ENCODE peak calls at places on chromosomes 5 and 9, in nine cellular contexts. R, T, K, Y, U, P, S, J and C are unnamed samples.

GRCh38 chr5:142931896-142932686 is 161.9 kb downstream of the ARHGAP26 start:
- DNase-seq in R (no peak), T (no peak), K (no peak), Y (peak), U (no peak), P (no peak), S (peak), J (no peak), C (no peak)

GRCh38 chr5:178288373-178289368 is 56.1 kb upstream of the PHYKPL start:
- DNase-seq in R (no peak), T (peak), K (peak), Y (no peak), U (no peak), P (no peak), S (no peak), J (no peak), C (no peak)

GRCh38 chr5:149268928-149269557 is 2.6 kb upstream of the AFAP1L1 start:
- DNase-seq in R (peak), T (peak), K (peak), Y (no peak), U (peak), P (peak), S (peak), J (no peak), C (no peak)

GRCh38 chr5:151222054-151222768 is 1.7 kb downstream of the CCDC69 start:
- DNase-seq in R (no peak), T (no peak), K (no peak), Y (no peak), U (no peak), P (no peak), S (no peak), J (no peak), C (no peak)

GRCh38 chr9:109739760-109740159 is 40.2 kb upstream of the PALM2AKAP2 start:
- DNase-seq in R (no peak), T (peak), K (no peak), Y (no peak), U (no peak), P (no peak), S (no peak), J (no peak), C (no peak)

GRCh38 chr9:114300153-114300845 is 22.6 kb upstream of the ORM1 start:
- DNase-seq in R (no peak), T (no peak), K (no peak), Y (no peak), U (no peak), P (no peak), S (no peak), J (no peak), C (no peak)

GRCh38 chr9:7402704-7403389 is 396.7 kb downstream of the DMAC1 start:
- DNase-seq in R (peak), T (no peak), K (peak), Y (no peak), U (no peak), P (no peak), S (peak), J (no peak), C (no peak)

GRCh38 chr5:115456539-115456938 is 88.0 kb downstream of the FEM1C start:
- DNase-seq in R (no peak), T (no peak), K (no peak), Y (no peak), U (no peak), P (no peak), S (no peak), J (no peak), C (no peak)

GRCh38 chr5:25701936-25702335 is 1057.2 kb upstream of the CDH10 start:
- DNase-seq in R (no peak), T (no peak), K (no peak), Y (no peak), U (no peak), P (no peak), S (no peak), J (no peak), C (no peak)

GRCh38 chr5:54774281-54775171 is 210.9 kb downstream of the ESM1 start:
- DNase-seq in R (no peak), T (peak), K (no peak), Y (peak), U (peak), P (no peak), S (peak), J (peak), C (no peak)

GRCh38 chr5:14685757-14686156 is 21.2 kb downstream of the OTULIN start:
- DNase-seq in R (peak), T (peak), K (peak), Y (no peak), U (peak), P (peak), S (peak), J (peak), C (no peak)

GRCh38 chr5:40441733-40442132 is 238.0 kb upstream of the PTGER4 start:
- DNase-seq in R (no peak), T (peak), K (peak), Y (no peak), U (no peak), P (no peak), S (no peak), J (no peak), C (no peak)

GRCh38 chr9:30065888-30066287 is 2318.6 kb upstream of the ACO1 start:
- DNase-seq in R (no peak), T (no peak), K (peak), Y (no peak), U (no peak), P (no peak), S (no peak), J (no peak), C (no peak)

GRCh38 chr9:89903076-89903475 is 298.3 kb downstream of the GADD45G start:
- DNase-seq in R (no peak), T (no peak), K (no peak), Y (peak), U (no peak), P (no peak), S (no peak), J (no peak), C (no peak)

GRCh38 chr5:176727528-176727900 is 80.2 kb downstream of the TSPAN17 start:
- DNase-seq in R (no peak), T (no peak), K (no peak), Y (no peak), U (no peak), P (no peak), S (no peak), J (no peak), C (no peak)

GRCh38 chr5:176728810-176729209 is 81.5 kb downstream of the TSPAN17 start:
- DNase-seq in R (no peak), T (no peak), K (no peak), Y (no peak), U (no peak), P (no peak), S (no peak), J (no peak), C (no peak)

GRCh38 chr5:176726746-176727527 is 79.7 kb downstream of the TSPAN17 start:
- DNase-seq in R (no peak), T (no peak), K (no peak), Y (no peak), U (no peak), P (no peak), S (no peak), J (no peak), C (no peak)

GRCh38 chr5:176725521-176725920 is 78.2 kb downstream of the TSPAN17 start:
- DNase-seq in R (no peak), T (no peak), K (no peak), Y (no peak), U (no peak), P (no peak), S (no peak), J (no peak), C (no peak)

DNA sequence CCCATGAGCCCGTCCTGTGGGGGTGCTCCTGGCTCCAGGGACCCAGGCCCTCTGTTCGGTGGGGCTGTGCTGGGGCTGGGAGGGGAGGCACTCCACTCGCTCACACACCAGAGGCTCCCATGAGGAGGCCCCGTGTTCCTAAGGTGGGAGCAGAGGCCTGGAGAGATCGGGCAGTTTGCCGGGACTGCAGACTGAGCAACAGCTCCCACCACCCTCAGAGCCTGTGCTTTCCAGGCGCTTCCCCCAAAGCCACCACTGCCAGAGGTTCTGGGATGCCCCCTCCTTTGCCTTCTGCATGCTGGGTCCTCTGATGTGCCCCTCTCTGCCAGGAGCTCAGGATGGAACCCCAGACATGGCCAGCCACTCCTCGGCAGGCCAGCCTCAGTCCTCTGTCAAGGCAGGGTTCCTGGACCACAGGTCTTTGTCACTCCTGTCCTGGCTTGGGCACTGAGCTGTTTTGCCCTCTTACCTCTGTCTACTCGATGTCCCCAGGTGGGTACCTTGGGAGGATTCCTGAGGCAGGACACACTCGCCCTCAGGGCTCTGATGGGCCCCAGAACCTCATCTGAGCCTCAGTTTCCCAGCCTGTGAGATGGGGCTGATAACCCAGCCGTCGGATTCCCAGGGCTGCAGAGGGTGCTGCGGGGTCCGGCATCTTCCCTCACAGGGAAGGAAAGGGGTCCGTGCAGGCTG is 80.8 kb downstream of the TSPAN17 start:
- DNase-seq in R (no peak), T (no peak), K (no peak), Y (no peak), U (no peak), P (no peak), S (no peak), J (no peak), C (no peak)
- TF ChIP-seq CTCF in R (no peak), T (no peak), K (no peak), Y (no peak), U (no peak), P (no peak), S (no peak), J (no peak), C (no peak)

GRCh38 chr5:141084487-141084989 is 9.9 kb upstream of the PCDHB2 start:
- DNase-seq in R (peak), T (peak), K (peak), Y (peak), U (peak), P (peak), S (peak), J (peak), C (no peak)
- H3K4me3 ChIP-seq in R (no peak), T (peak), K (no peak), Y (peak), U (peak), P (no peak), S (peak), J (peak), C (peak)

DNA sequence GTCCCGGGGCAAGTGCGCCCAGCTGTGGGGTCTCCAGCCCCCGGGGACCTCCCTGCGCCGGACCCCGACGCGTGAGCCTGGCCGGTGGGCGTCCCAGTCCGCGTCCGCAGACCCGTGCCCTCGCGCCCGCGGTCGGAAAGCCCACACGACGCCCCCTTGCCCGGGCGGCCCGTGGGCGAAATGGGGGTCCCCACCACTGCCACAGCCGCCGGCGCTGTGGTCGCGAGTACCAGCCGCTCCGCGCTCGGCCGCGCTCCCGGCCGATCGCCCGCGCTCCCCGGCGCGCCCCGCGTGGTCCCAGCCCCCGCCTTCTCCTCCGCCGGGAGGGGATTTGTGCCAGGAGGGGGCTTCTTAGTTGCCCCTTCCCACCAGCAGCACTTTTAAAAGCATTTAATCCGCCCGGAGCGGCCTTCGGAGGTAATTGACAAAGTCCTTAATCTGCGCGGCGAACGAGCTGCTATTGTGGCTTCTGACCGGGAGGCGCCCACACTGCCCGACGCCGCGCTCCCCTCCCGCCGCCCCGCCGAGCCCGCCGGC is 426 bp upstream of the FIBCD1 start:
- DNase-seq in R (no peak), T (peak), K (no peak), Y (no peak), U (no peak), P (no peak), S (peak), J (no peak), C (no peak)
- TF ChIP-seq CTCF in R (no peak), T (no peak), K (no peak), Y (no peak), U (no peak), P (no peak), S (no peak), J (no peak), C (no peak)

GRCh38 chr9:128094950-128095544 is 27.0 kb downstream of the SLC25A25 start:
- DNase-seq in R (no peak), T (no peak), K (no peak), Y (no peak), U (no peak), P (no peak), S (no peak), J (no peak), C (no peak)
- H3K4me3 ChIP-seq in R (no peak), T (no peak), K (no peak), Y (no peak), U (no peak), P (no peak), S (no peak), J (no peak), C (no peak)

DNA sequence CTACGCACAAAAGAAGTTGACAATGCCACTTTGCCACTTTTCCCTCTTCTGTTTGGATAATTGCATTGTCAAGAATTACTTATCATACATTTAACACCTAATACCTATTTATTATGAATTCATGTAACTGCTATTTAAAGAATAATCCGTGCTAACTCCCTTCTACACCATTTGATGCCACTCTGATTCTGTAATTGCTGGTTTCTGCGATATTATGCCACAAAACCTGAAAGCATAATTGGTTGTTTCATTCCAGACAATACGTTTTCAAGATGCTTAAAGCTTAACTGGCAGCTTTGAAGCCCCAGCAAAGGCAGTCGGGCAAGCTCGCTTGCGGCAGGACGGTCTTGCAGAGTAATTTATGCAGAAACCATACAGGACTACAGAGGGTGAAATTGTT is 277.7 kb downstream of the MSX2 start:
- DNase-seq in R (no peak), T (no peak), K (no peak), Y (no peak), U (no peak), P (no peak), S (no peak), J (no peak), C (no peak)
- TF ChIP-seq CTCF in R (no peak), T (no peak), K (no peak), Y (no peak), U (no peak), P (no peak), S (no peak), J (no peak), C (no peak)

DNA sequence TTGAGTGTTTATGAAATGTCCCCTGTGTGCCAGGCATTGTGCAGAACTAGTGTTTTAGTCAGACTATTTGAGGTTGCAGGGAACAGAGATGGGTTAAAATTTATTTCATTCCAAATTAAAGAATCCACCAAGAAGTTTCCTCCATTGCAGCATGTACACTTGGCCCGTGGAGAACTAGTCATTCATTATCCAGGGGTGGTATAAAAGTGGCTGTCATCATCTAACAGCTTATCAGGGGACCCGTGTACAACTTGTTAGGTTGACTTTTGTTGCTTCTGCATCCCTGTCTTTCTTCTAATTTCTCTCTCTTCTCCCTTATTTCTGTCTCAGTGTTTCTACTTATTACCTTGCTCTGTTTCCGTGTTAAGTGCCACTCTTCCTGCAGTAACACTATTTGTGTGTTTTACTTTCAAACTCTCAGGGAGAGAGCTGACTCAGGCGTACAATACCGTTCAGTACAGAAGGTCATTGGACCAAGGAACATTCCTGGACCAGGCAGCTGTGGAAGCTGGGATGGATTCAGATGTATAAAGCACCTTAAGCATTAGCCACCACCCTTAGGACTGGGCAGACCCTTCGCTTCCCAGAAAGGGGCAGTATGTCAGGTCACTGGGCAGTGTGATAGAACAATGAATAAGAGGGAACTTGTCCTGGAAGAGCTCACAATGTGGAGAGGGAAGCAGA is 36.1 kb downstream of the MAP3K1 start:
- DNase-seq in R (peak), T (no peak), K (peak), Y (no peak), U (peak), P (no peak), S (no peak), J (no peak), C (peak)
- H3K4me3 ChIP-seq in R (no peak), T (no peak), K (no peak), Y (no peak), U (peak), P (no peak), S (no peak), J (no peak), C (no peak)

GRCh38 chr5:131530706-131531331 is 104.2 kb downstream of the RAPGEF6 start:
- DNase-seq in R (no peak), T (no peak), K (no peak), Y (no peak), U (no peak), P (no peak), S (no peak), J (no peak), C (no peak)

GRCh38 chr5:131532016-131532640 is 102.9 kb downstream of the RAPGEF6 start:
- DNase-seq in R (no peak), T (no peak), K (no peak), Y (no peak), U (no peak), P (no peak), S (no peak), J (no peak), C (no peak)

GRCh38 chr5:131536211-131536826 is 98.7 kb downstream of the RAPGEF6 start:
- DNase-seq in R (peak), T (no peak), K (peak), Y (no peak), U (peak), P (peak), S (no peak), J (no peak), C (no peak)

GRCh38 chr5:131534995-131535394 is 100.0 kb downstream of the RAPGEF6 start:
- DNase-seq in R (no peak), T (no peak), K (no peak), Y (no peak), U (no peak), P (no peak), S (no peak), J (no peak), C (no peak)

GRCh38 chr5:131533844-131534243 is 101.2 kb downstream of the RAPGEF6 start:
- DNase-seq in R (no peak), T (no peak), K (no peak), Y (no peak), U (no peak), P (no peak), S (peak), J (no peak), C (no peak)
- TF ChIP-seq CTCF in R (peak), T (peak), K (peak), Y (peak), U (peak), P (no peak), S (peak), J (no peak), C (peak)

GRCh38 chr9:78028926-78029325 is 2.7 kb downstream of the GNAQ start:
- DNase-seq in R (no peak), T (no peak), K (no peak), Y (no peak), U (no peak), P (no peak), S (no peak), J (no peak), C (no peak)
- H3K4me3 ChIP-seq in R (peak), T (no peak), K (peak), Y (peak), U (peak), P (no peak), S (peak), J (peak), C (peak)

GRCh38 chr9:27530915-27531762 is 1.5 kb upstream of the MOB3B start:
- DNase-seq in R (no peak), T (no peak), K (no peak), Y (no peak), U (no peak), P (no peak), S (no peak), J (no peak), C (no peak)
- TF ChIP-seq CTCF in R (no peak), T (no peak), K (no peak), Y (no peak), U (no peak), P (no peak), S (no peak), J (no peak), C (no peak)